ENCODE peak calls at places on chromosomes 5 and 9, in seven cellular contexts. U is A549; N is BJ; J is renal cortical epithelial cell; R is left ventricle myocardium inferior; V is activated naive CD4-positive, alpha-beta T cell treated with anti-CD3 and anti-CD28 coated beads for 36 hours; G is brain microvascular endothelial cell. D is an unnamed sample.

GRCh38 chr5:129199308-129199707 is 104.8 kb downstream of the ISOC1 start:
- DNase-seq in U (no peak), N (no peak), J (no peak), R (no peak), V (no peak), G (no peak), D (no peak)

GRCh38 chr9:20319641-20320337 is 302.5 kb downstream of the MLLT3 start:
- DNase-seq in U (peak), N (peak), J (peak), R (no peak), V (peak), G (no peak), D (no peak)

GRCh38 chr5:8061140-8061469 is 192.2 kb downstream of the MTRR start:
- DNase-seq in U (no peak), N (no peak), J (no peak), R (no peak), V (no peak), G (no peak), D (no peak)

GRCh38 chr5:173094012-173094661 is 38.0 kb downstream of the CREBRF start:
- DNase-seq in U (peak), N (peak), J (peak), R (no peak), V (no peak), G (peak), D (no peak)

GRCh38 chr5:34886718-34887117 is 28.6 kb downstream of the RAD1 start:
- DNase-seq in U (no peak), N (no peak), J (peak), R (no peak), V (no peak), G (no peak), D (no peak)

GRCh38 chr5:124546643-124547042 is 199.8 kb downstream of the ZNF608 start:
- DNase-seq in U (peak), N (no peak), J (peak), R (no peak), V (peak), G (peak), D (peak)

GRCh38 chr9:126715382-126715781 is 89.5 kb upstream of the ZBTB43 start:
- DNase-seq in U (no peak), N (no peak), J (no peak), R (no peak), V (no peak), G (no peak), D (no peak)

GRCh38 chr9:92257327-92257726 is 36.2 kb downstream of the IARS1 start:
- DNase-seq in U (no peak), N (no peak), J (no peak), R (no peak), V (no peak), G (no peak), D (no peak)

GRCh38 chr5:140567136-140567818 is 2.6 kb downstream of the SLC35A4 start:
- DNase-seq in U (no peak), N (no peak), J (no peak), R (no peak), V (no peak), G (no peak), D (no peak)

GRCh38 chr9:76526026-76526425 is 67.0 kb downstream of the GCNT1 start:
- DNase-seq in U (no peak), N (no peak), J (peak), R (no peak), V (no peak), G (no peak), D (no peak)

GRCh38 chr5:68730220-68731010 is 363.4 kb upstream of the SLC30A5 start:
- DNase-seq in U (peak), N (peak), J (peak), R (peak), V (no peak), G (peak), D (no peak)

GRCh38 chr5:77851229-77852067 is 75.3 kb upstream of the TBCA start:
- DNase-seq in U (no peak), N (no peak), J (no peak), R (no peak), V (peak), G (no peak), D (peak)

GRCh38 chr9:124273428-124274153 is 15.8 kb downstream of the NEK6 start:
- DNase-seq in U (no peak), N (no peak), J (no peak), R (no peak), V (no peak), G (no peak), D (no peak)

GRCh38 chr5:160260881-160261815 is 31.8 kb downstream of the FABP6 start:
- DNase-seq in U (peak), N (no peak), J (peak), R (no peak), V (no peak), G (peak), D (no peak)

GRCh38 chr9:129145841-129146292 is 32.2 kb downstream of the IER5L start:
- DNase-seq in U (no peak), N (no peak), J (peak), R (peak), V (no peak), G (peak), D (peak)

GRCh38 chr9:114958021-114958846 is 27.8 kb upstream of the TNFSF8 start:
- DNase-seq in U (no peak), N (no peak), J (no peak), R (peak), V (peak), G (no peak), D (no peak)

GRCh38 chr9:84668204-84669007 is 1.1 kb upstream of the NTRK2 start:
- DNase-seq in U (peak), N (peak), J (peak), R (peak), V (peak), G (peak), D (peak)

GRCh38 chr9:35856882-35857281 is 13.3 kb downstream of the OR13J1 start:
- DNase-seq in U (no peak), N (no peak), J (no peak), R (no peak), V (no peak), G (no peak), D (no peak)

GRCh38 chr5:104937591-104937990 is 1375.0 kb upstream of the NUDT12 start:
- DNase-seq in U (no peak), N (no peak), J (no peak), R (no peak), V (no peak), G (no peak), D (no peak)

GRCh38 chr5:29805804-29806203 is 1387.7 kb upstream of the CDH6 start:
- DNase-seq in U (no peak), N (no peak), J (no peak), R (no peak), V (no peak), G (no peak), D (no peak)

GRCh38 chr9:90009447-90009846 is 404.6 kb downstream of the GADD45G start:
- DNase-seq in U (no peak), N (no peak), J (no peak), R (peak), V (no peak), G (no peak), D (no peak)

GRCh38 chr5:73359395-73359794 is 89.2 kb downstream of the FOXD1 start:
- DNase-seq in U (no peak), N (no peak), J (no peak), R (no peak), V (no peak), G (no peak), D (no peak)

GRCh38 chr5:60738461-60738860 is 38.5 kb upstream of the DEPDC1B start:
- DNase-seq in U (no peak), N (no peak), J (no peak), R (no peak), V (no peak), G (no peak), D (no peak)